ENCODE peak calls at places on chromosomes 7 and 10, in nine cellular contexts. U is fibroblast of pulmonary artery; D is mucosa of gallbladder; P is thoracic aorta; R is T-helper 2 cell; W is NCI-H345; Y is stimulated activated CD4-positive, alpha-beta T cell treated with anti-CD3 and anti-CD28 coated beads, Interleukin-1b, Interleukin-23, amount 100 ng/mL, for 1 hour; I is HTR-8/SVneo; H is iris pigment epithelial cell. M is an unnamed sample.
A peak's percentile ranks its signal among the peaks of the same experiment; 100 is the strongest.

GRCh38 chr7:2709553-2710165 is 21.7 kb downstream of the AMZ1 start:
- DNase-seq in U (peak; percentile 55), D (peak; percentile 60), P (no peak), R (peak; percentile 74), W (peak; percentile 64), Y (peak; percentile 55), I (peak; percentile 54), H (no peak), M (peak; percentile 5)

GRCh38 chr7:117230276-117231046 is 92.4 kb downstream of the WNT2 start:
- DNase-seq in U (peak; percentile 39), D (no peak), P (no peak), R (no peak), W (no peak), Y (no peak), I (no peak), H (peak; percentile 96), M (no peak)

GRCh38 chr10:44389556-44389955 is 4.7 kb upstream of the CXCL12 start:
- DNase-seq in U (no peak), D (no peak), P (no peak), R (no peak), W (no peak), Y (no peak), I (no peak), H (no peak), M (no peak)

GRCh38 chr10:78552261-78552811 is 516.4 kb upstream of the ZMIZ1 start:
- DNase-seq in U (peak; percentile 51), D (peak; percentile 68), P (peak; percentile 58), R (no peak), W (no peak), Y (no peak), I (no peak), H (peak; percentile 16), M (no peak)

GRCh38 chr7:28748934-28749584 is 209.1 kb downstream of the TRIL start:
- DNase-seq in U (peak; percentile 43), D (no peak), P (peak; percentile 18), R (no peak), W (no peak), Y (no peak), I (peak; percentile 43), H (peak; percentile 36), M (no peak)

GRCh38 chr7:2520131-2520807 is 695 bp downstream of the LFNG start:
- DNase-seq in U (no peak), D (no peak), P (no peak), R (no peak), W (peak; percentile 24), Y (no peak), I (peak; percentile 78), H (no peak), M (no peak)

GRCh38 chr10:128498378-128498730 is 372.1 kb upstream of the MKI67 start:
- DNase-seq in U (no peak), D (no peak), P (no peak), R (no peak), W (no peak), Y (no peak), I (no peak), H (no peak), M (no peak)

GRCh38 chr7:35024298-35024697 is 13.0 kb downstream of the DPY19L1 start:
- DNase-seq in U (no peak), D (no peak), P (no peak), R (no peak), W (no peak), Y (no peak), I (no peak), H (no peak), M (no peak)

GRCh38 chr7:111014074-111014473 is 76.9 kb upstream of the LRRN3 start:
- DNase-seq in U (peak; percentile 18), D (no peak), P (no peak), R (no peak), W (no peak), Y (no peak), I (no peak), H (peak; percentile 11), M (no peak)

GRCh38 chr7:130292682-130293257 is at the start of gene CPA4:
- DNase-seq in U (peak; percentile 86), D (no peak), P (peak; percentile 60), R (no peak), W (peak; percentile 20), Y (no peak), I (peak; percentile 77), H (peak; percentile 96), M (no peak)

M was measured in cerebellar nuclear complex.